ENCODE peak calls at places on chromosomes 12 and 14, in seven cellular contexts. A is activated T-cell treated with anti-CD3 and anti-CD28 coated beads for 1 hour, P is amniotic stem cell, O is esophagus squamous epithelium, M is HT1080, Q is lower lobe of right lung, D is SK-MEL-5. K is an unnamed sample.

GRCh38 chr14:78310263-78310662 is 140.1 kb downstream of the NRXN3 start:
- DNase-seq in Q (no peak), A (no peak), O (no peak), P (no peak), D (no peak), M (no peak), K (no peak)

GRCh38 chr14:38951451-38951850 is 151.6 kb downstream of the SEC23A start:
- DNase-seq in A (no peak), O (no peak), P (no peak), M (no peak), D (no peak), Q (no peak), K (no peak)

GRCh38 chr14:62168564-62169155 is 406.4 kb downstream of the SNAPC1 start:
- DNase-seq in P (no peak), Q (no peak), A (no peak), M (peak), D (peak), O (no peak), K (no peak)

GRCh38 chr12:110355080-110355479 is 48.4 kb downstream of the ANAPC7 start:
- DNase-seq in O (no peak), M (peak), P (no peak), A (peak), Q (no peak), D (peak), K (peak)

GRCh38 chr14:83870556-83870955 is 1659.4 kb upstream of the FLRT2 start:
- DNase-seq in Q (no peak), M (no peak), P (no peak), O (no peak), D (peak), A (no peak), K (no peak)

GRCh38 chr14:89855961-89856360 is 98.6 kb downstream of the EFCAB11 start:
- DNase-seq in O (no peak), D (no peak), Q (no peak), M (peak), P (peak), A (no peak), K (no peak)

GRCh38 chr14:91892918-91893527 is 25.7 kb upstream of the TC2N start:
- DNase-seq in D (peak), Q (no peak), M (no peak), O (no peak), A (no peak), P (no peak), K (peak)

GRCh38 chr12:17954788-17955187 is 135.2 kb downstream of the RERGL start:
- DNase-seq in A (no peak), Q (no peak), D (peak), O (no peak), M (no peak), P (no peak), K (no peak)

GRCh38 chr14:99075771-99076370 is 196.1 kb downstream of the BCL11B start:
- DNase-seq in M (no peak), Q (no peak), O (no peak), D (no peak), A (no peak), P (no peak), K (no peak)

GRCh38 chr12:121484967-121485366 is 85.0 kb downstream of the RNF34 start:
- DNase-seq in Q (no peak), O (no peak), M (no peak), A (no peak), P (no peak), D (no peak), K (no peak)

GRCh38 chr12:106300761-106301160 is 1.8 kb upstream of the TCP11L2 start:
- DNase-seq in O (no peak), Q (no peak), A (no peak), D (no peak), M (no peak), P (no peak), K (no peak)

GRCh38 chr12:20508962-20509361 is 140.6 kb downstream of the PDE3A start:
- DNase-seq in D (no peak), P (no peak), A (no peak), O (no peak), Q (no peak), M (no peak), K (no peak)

GRCh38 chr12:20374775-20375174 is 6.4 kb downstream of the PDE3A start:
- DNase-seq in P (no peak), M (peak), D (peak), A (no peak), O (no peak), Q (no peak), K (no peak)

GRCh38 chr14:61523751-61524150 is 171.6 kb upstream of the HIF1A start:
- DNase-seq in D (no peak), Q (no peak), O (no peak), P (no peak), M (no peak), A (no peak), K (no peak)

GRCh38 chr14:85528882-85529585 is 910 bp upstream of the FLRT2 start:
- DNase-seq in O (no peak), D (no peak), P (peak), M (peak), Q (peak), A (no peak), K (peak)

GRCh38 chr14:49893309-49894213 is 679 bp downstream of the ARF6 start:
- DNase-seq in D (peak), Q (peak), M (peak), A (peak), O (no peak), P (no peak), K (no peak)

GRCh38 chr14:54342806-54343205 is 54.0 kb upstream of the CDKN3 start:
- DNase-seq in O (no peak), A (no peak), P (no peak), Q (no peak), D (no peak), M (no peak), K (no peak)

GRCh38 chr14:52692248-52692962 is 3.0 kb downstream of the ERO1A start:
- DNase-seq in D (no peak), A (no peak), O (no peak), P (no peak), M (no peak), Q (no peak), K (no peak)

GRCh38 chr12:119630962-119631550 is 36.9 kb upstream of the PRKAB1 start:
- DNase-seq in M (no peak), P (no peak), A (no peak), O (no peak), D (no peak), Q (no peak), K (no peak)

GRCh38 chr14:66444271-66444987 is 41.7 kb upstream of the CCDC196 start:
- DNase-seq in M (no peak), D (no peak), O (no peak), A (no peak), Q (no peak), P (no peak), K (no peak)

GRCh38 chr12:31369712-31370521 is 44.0 kb upstream of the SINHCAF start:
- DNase-seq in P (no peak), O (no peak), A (no peak), D (no peak), M (no peak), Q (no peak), K (no peak)

K was measured in neural crest cell.